ENCODE peak calls at places on chromosome 6, in seven cellular contexts. One of them, this sample, is unnamed.

GRCh38 chr6:161984707-161985106 is 710.8 kb upstream of the AGPAT4 start:
- DNase-seq in SW480: no peak
- DNase-seq in stimulated activated naive CD8-positive, alpha-beta T cell treated with anti-CD3 and anti-CD28 coated beads, Interleukin-15, amount 100 ng/mL, for 72 hours: no peak
- DNase-seq in cortex of kidney: no peak
- DNase-seq in epithelial cell of esophagus: no peak
- DNase-seq in CD8-positive, alpha-beta memory T cell: no peak
- DNase-seq in mesothelial cell of epicardium: no peak
- DNase-seq in this sample: no peak

GRCh38 chr6:156175971-156176421 is 601.2 kb upstream of the ARID1B start:
- DNase-seq in stimulated activated naive CD8-positive, alpha-beta T cell treated with anti-CD3 and anti-CD28 coated beads, Interleukin-15, amount 100 ng/mL, for 72 hours: no peak
- DNase-seq in CD8-positive, alpha-beta memory T cell: no peak
- DNase-seq in mesothelial cell of epicardium: no peak
- DNase-seq in cortex of kidney: no peak
- DNase-seq in epithelial cell of esophagus: peak
- DNase-seq in SW480: peak
- DNase-seq in this sample: no peak

GRCh38 chr6:17995414-17995813 is 8.0 kb upstream of the KIF13A start:
- DNase-seq in cortex of kidney: no peak
- DNase-seq in CD8-positive, alpha-beta memory T cell: no peak
- DNase-seq in mesothelial cell of epicardium: no peak
- DNase-seq in stimulated activated naive CD8-positive, alpha-beta T cell treated with anti-CD3 and anti-CD28 coated beads, Interleukin-15, amount 100 ng/mL, for 72 hours: no peak
- DNase-seq in epithelial cell of esophagus: no peak
- DNase-seq in SW480: no peak
- DNase-seq in this sample: no peak

GRCh38 chr6:16759646-16760535 is 1.4 kb downstream of the ATXN1 start:
- DNase-seq in CD8-positive, alpha-beta memory T cell: peak
- DNase-seq in stimulated activated naive CD8-positive, alpha-beta T cell treated with anti-CD3 and anti-CD28 coated beads, Interleukin-15, amount 100 ng/mL, for 72 hours: peak
- DNase-seq in mesothelial cell of epicardium: peak
- DNase-seq in SW480: peak
- DNase-seq in epithelial cell of esophagus: peak
- DNase-seq in cortex of kidney: peak
- DNase-seq in this sample: peak

GRCh38 chr6:19812512-19813119 is 24.6 kb upstream of the ID4 start:
- DNase-seq in mesothelial cell of epicardium: no peak
- DNase-seq in epithelial cell of esophagus: peak
- DNase-seq in cortex of kidney: no peak
- DNase-seq in stimulated activated naive CD8-positive, alpha-beta T cell treated with anti-CD3 and anti-CD28 coated beads, Interleukin-15, amount 100 ng/mL, for 72 hours: no peak
- DNase-seq in SW480: peak
- DNase-seq in CD8-positive, alpha-beta memory T cell: no peak
- DNase-seq in this sample: peak

GRCh38 chr6:39665871-39666270 is 59.3 kb downstream of the KIF6 start:
- DNase-seq in stimulated activated naive CD8-positive, alpha-beta T cell treated with anti-CD3 and anti-CD28 coated beads, Interleukin-15, amount 100 ng/mL, for 72 hours: no peak
- DNase-seq in CD8-positive, alpha-beta memory T cell: no peak
- DNase-seq in cortex of kidney: no peak
- DNase-seq in SW480: no peak
- DNase-seq in epithelial cell of esophagus: no peak
- DNase-seq in mesothelial cell of epicardium: no peak
- DNase-seq in this sample: no peak

GRCh38 chr6:34144581-34145160 is 1.2 kb downstream of the GRM4 start:
- DNase-seq in mesothelial cell of epicardium: no peak
- DNase-seq in SW480: no peak
- DNase-seq in cortex of kidney: no peak
- DNase-seq in epithelial cell of esophagus: no peak
- DNase-seq in stimulated activated naive CD8-positive, alpha-beta T cell treated with anti-CD3 and anti-CD28 coated beads, Interleukin-15, amount 100 ng/mL, for 72 hours: no peak
- DNase-seq in CD8-positive, alpha-beta memory T cell: no peak
- DNase-seq in this sample: no peak

GRCh38 chr6:137197684-137198645 is 21.2 kb downstream of the IFNGR1 start:
- DNase-seq in stimulated activated naive CD8-positive, alpha-beta T cell treated with anti-CD3 and anti-CD28 coated beads, Interleukin-15, amount 100 ng/mL, for 72 hours: no peak
- DNase-seq in cortex of kidney: no peak
- DNase-seq in SW480: no peak
- DNase-seq in mesothelial cell of epicardium: no peak
- DNase-seq in CD8-positive, alpha-beta memory T cell: no peak
- DNase-seq in epithelial cell of esophagus: no peak
- DNase-seq in this sample: no peak

GRCh38 chr6:36075656-36076055 is 48.0 kb downstream of the MAPK14 start:
- DNase-seq in mesothelial cell of epicardium: no peak
- DNase-seq in CD8-positive, alpha-beta memory T cell: no peak
- DNase-seq in cortex of kidney: no peak
- DNase-seq in epithelial cell of esophagus: peak
- DNase-seq in SW480: peak
- DNase-seq in stimulated activated naive CD8-positive, alpha-beta T cell treated with anti-CD3 and anti-CD28 coated beads, Interleukin-15, amount 100 ng/mL, for 72 hours: no peak
- DNase-seq in this sample: no peak

GRCh38 chr6:81751388-81752083 is 945 bp downstream of the TENT5A start:
- DNase-seq in stimulated activated naive CD8-positive, alpha-beta T cell treated with anti-CD3 and anti-CD28 coated beads, Interleukin-15, amount 100 ng/mL, for 72 hours: peak
- DNase-seq in epithelial cell of esophagus: peak
- DNase-seq in CD8-positive, alpha-beta memory T cell: peak
- DNase-seq in SW480: peak
- DNase-seq in cortex of kidney: no peak
- DNase-seq in mesothelial cell of epicardium: no peak
- DNase-seq in this sample: no peak

GRCh38 chr6:142886431-142887170 is 58.4 kb downstream of the HIVEP2 start:
- DNase-seq in cortex of kidney: no peak
- DNase-seq in epithelial cell of esophagus: peak
- DNase-seq in stimulated activated naive CD8-positive, alpha-beta T cell treated with anti-CD3 and anti-CD28 coated beads, Interleukin-15, amount 100 ng/mL, for 72 hours: no peak
- DNase-seq in SW480: peak
- DNase-seq in mesothelial cell of epicardium: no peak
- DNase-seq in CD8-positive, alpha-beta memory T cell: no peak
- DNase-seq in this sample: peak

GRCh38 chr6:135180458-135181332 is at the start of gene MYB:
- DNase-seq in CD8-positive, alpha-beta memory T cell: peak
- DNase-seq in stimulated activated naive CD8-positive, alpha-beta T cell treated with anti-CD3 and anti-CD28 coated beads, Interleukin-15, amount 100 ng/mL, for 72 hours: peak
- DNase-seq in epithelial cell of esophagus: peak
- DNase-seq in SW480: peak
- DNase-seq in cortex of kidney: no peak
- DNase-seq in mesothelial cell of epicardium: no peak
- DNase-seq in this sample: peak

GRCh38 chr6:34027445-34027936 is 118.4 kb downstream of the GRM4 start:
- DNase-seq in cortex of kidney: no peak
- DNase-seq in epithelial cell of esophagus: peak
- DNase-seq in stimulated activated naive CD8-positive, alpha-beta T cell treated with anti-CD3 and anti-CD28 coated beads, Interleukin-15, amount 100 ng/mL, for 72 hours: peak
- DNase-seq in SW480: no peak
- DNase-seq in CD8-positive, alpha-beta memory T cell: peak
- DNase-seq in mesothelial cell of epicardium: peak
- DNase-seq in this sample: peak

GRCh38 chr6:2309138-2309537 is 63.7 kb upstream of the GMDS start:
- DNase-seq in CD8-positive, alpha-beta memory T cell: no peak
- DNase-seq in mesothelial cell of epicardium: no peak
- DNase-seq in cortex of kidney: no peak
- DNase-seq in stimulated activated naive CD8-positive, alpha-beta T cell treated with anti-CD3 and anti-CD28 coated beads, Interleukin-15, amount 100 ng/mL, for 72 hours: no peak
- DNase-seq in epithelial cell of esophagus: no peak
- DNase-seq in SW480: no peak
- DNase-seq in this sample: no peak

GRCh38 chr6:35668708-35669440 is 19.8 kb downstream of the FKBP5 start:
- DNase-seq in cortex of kidney: no peak
- DNase-seq in epithelial cell of esophagus: no peak
- DNase-seq in SW480: no peak
- DNase-seq in CD8-positive, alpha-beta memory T cell: no peak
- DNase-seq in mesothelial cell of epicardium: no peak
- DNase-seq in stimulated activated naive CD8-positive, alpha-beta T cell treated with anti-CD3 and anti-CD28 coated beads, Interleukin-15, amount 100 ng/mL, for 72 hours: no peak
- DNase-seq in this sample: no peak

GRCh38 chr6:170073846-170074245 is 217.0 kb downstream of the DLL1 start:
- DNase-seq in cortex of kidney: no peak
- DNase-seq in epithelial cell of esophagus: no peak
- DNase-seq in mesothelial cell of epicardium: peak
- DNase-seq in stimulated activated naive CD8-positive, alpha-beta T cell treated with anti-CD3 and anti-CD28 coated beads, Interleukin-15, amount 100 ng/mL, for 72 hours: no peak
- DNase-seq in CD8-positive, alpha-beta memory T cell: no peak
- DNase-seq in SW480: no peak
- DNase-seq in this sample: no peak

GRCh38 chr6:11975353-11975977 is 36.6 kb upstream of the HIVEP1 start:
- DNase-seq in cortex of kidney: no peak
- DNase-seq in epithelial cell of esophagus: no peak
- DNase-seq in CD8-positive, alpha-beta memory T cell: no peak
- DNase-seq in SW480: no peak
- DNase-seq in stimulated activated naive CD8-positive, alpha-beta T cell treated with anti-CD3 and anti-CD28 coated beads, Interleukin-15, amount 100 ng/mL, for 72 hours: peak
- DNase-seq in mesothelial cell of epicardium: no peak
- DNase-seq in this sample: no peak